ENCODE peak calls at places on chromosome 22, in nine cellular contexts. S is lung, B is PC-3, R is kidney epithelial cell, T is fibroblast of pulmonary artery, Y is left ventricle myocardium inferior, Z is cardiac fibroblast, V is BE2C, F is OCI-LY7. K is an unnamed sample.

GRCh38 chr22:36405671-36406070 is 17.9 kb upstream of the MYH9 start:
- DNase-seq in S (peak), B (peak), R (no peak), T (peak), Y (no peak), Z (peak), V (no peak), F (peak), K (no peak)

GRCh38 chr22:49849161-49850020 is 4.3 kb upstream of the ZBED4 start:
- DNase-seq in S (no peak), B (no peak), R (no peak), T (no peak), Y (no peak), Z (no peak), V (no peak), F (no peak), K (no peak)

GRCh38 chr22:50469377-50470305 is 5.2 kb downstream of the SBF1 start:
- DNase-seq in S (peak), B (peak), R (peak), T (peak), Y (peak), Z (peak), V (no peak), F (peak), K (peak)

GRCh38 chr22:47337161-47337621 is 574.7 kb downstream of the TBC1D22A start:
- DNase-seq in S (no peak), B (peak), R (peak), T (peak), Y (no peak), Z (peak), V (no peak), F (no peak), K (peak)

GRCh38 chr22:49568751-49569285 is 258.9 kb downstream of the BRD1 start:
- DNase-seq in S (no peak), B (no peak), R (no peak), T (no peak), Y (no peak), Z (no peak), V (no peak), F (no peak), K (no peak)

GRCh38 chr22:47333625-47334024 is 571.2 kb downstream of the TBC1D22A start:
- DNase-seq in S (no peak), B (peak), R (no peak), T (peak), Y (no peak), Z (peak), V (no peak), F (no peak), K (peak)

GRCh38 chr22:49538006-49538405 is 289.7 kb downstream of the BRD1 start:
- DNase-seq in S (no peak), B (no peak), R (no peak), T (no peak), Y (no peak), Z (no peak), V (no peak), F (no peak), K (no peak)

GRCh38 chr22:36332623-36333331 is 55.0 kb downstream of the MYH9 start:
- DNase-seq in S (no peak), B (peak), R (no peak), T (peak), Y (no peak), Z (peak), V (no peak), F (peak), K (no peak)

GRCh38 chr22:50016988-50017700 is 4.6 kb upstream of the IL17REL start:
- DNase-seq in S (no peak), B (no peak), R (no peak), T (peak), Y (peak), Z (no peak), V (peak), F (no peak), K (no peak)

GRCh38 chr22:17570851-17571631 is 7.7 kb downstream of the SLC25A18 start:
- DNase-seq in S (peak), B (no peak), R (no peak), T (peak), Y (peak), Z (peak), V (no peak), F (no peak), K (peak)

GRCh38 chr22:24894998-24895397 is 51.5 kb downstream of the LHFPL7 start:
- DNase-seq in S (peak), B (peak), R (peak), T (peak), Y (peak), Z (peak), V (peak), F (no peak), K (peak)

GRCh38 chr22:17672417-17672991 is 33.9 kb downstream of the BCL2L13 start:
- DNase-seq in S (no peak), B (peak), R (no peak), T (no peak), Y (no peak), Z (no peak), V (peak), F (no peak), K (peak)

GRCh38 chr22:30241576-30242371 is 4.8 kb downstream of the LIF start:
- DNase-seq in S (no peak), B (no peak), R (no peak), T (no peak), Y (no peak), Z (no peak), V (no peak), F (no peak), K (no peak)

GRCh38 chr22:17412232-17412631 is 43.0 kb downstream of the CECR2 start:
- DNase-seq in S (peak), B (no peak), R (no peak), T (no peak), Y (no peak), Z (no peak), V (no peak), F (no peak), K (no peak)

GRCh38 chr22:50696799-50697561 is 24.4 kb downstream of the SHANK3 start:
- DNase-seq in S (no peak), B (peak), R (no peak), T (no peak), Y (peak), Z (peak), V (peak), F (no peak), K (no peak)

GRCh38 chr22:50513175-50513574 is 5.2 kb downstream of the NCAPH2 start:
- DNase-seq in S (no peak), B (no peak), R (no peak), T (no peak), Y (no peak), Z (no peak), V (no peak), F (no peak), K (no peak)

GRCh38 chr22:50399751-50400331 is 56.7 kb downstream of the PPP6R2 start:
- DNase-seq in S (peak), B (no peak), R (no peak), T (peak), Y (no peak), Z (peak), V (peak), F (peak), K (no peak)

GRCh38 chr22:46587067-46587471 is 33.1 kb upstream of the GRAMD4 start:
- DNase-seq in S (no peak), B (no peak), R (no peak), T (no peak), Y (no peak), Z (no peak), V (no peak), F (peak), K (no peak)

GRCh38 chr22:46361861-46362220 is 26.3 kb downstream of the TRMU start:
- DNase-seq in S (no peak), B (no peak), R (no peak), T (no peak), Y (no peak), Z (no peak), V (no peak), F (no peak), K (no peak)

GRCh38 chr22:48715511-48715910 is 1112.2 kb downstream of the BRD1 start:
- DNase-seq in S (no peak), B (no peak), R (no peak), T (no peak), Y (no peak), Z (no peak), V (no peak), F (no peak), K (no peak)

GRCh38 chr22:24322522-24322921 is 51.9 kb downstream of the SPECC1L start:
- DNase-seq in S (no peak), B (no peak), R (no peak), T (no peak), Y (no peak), Z (no peak), V (peak), F (no peak), K (no peak)

GRCh38 chr22:23269441-23270211 is 89.3 kb downstream of the BCR start:
- DNase-seq in S (no peak), B (no peak), R (no peak), T (no peak), Y (no peak), Z (no peak), V (no peak), F (peak), K (no peak)

GRCh38 chr22:25489947-25490346 is 74.5 kb upstream of the GRK3 start:
- DNase-seq in S (no peak), B (no peak), R (no peak), T (no peak), Y (no peak), Z (no peak), V (no peak), F (no peak), K (no peak)

GRCh38 chr22:29096736-29097669 is 24.2 kb downstream of the KREMEN1 start:
- DNase-seq in S (no peak), B (peak), R (no peak), T (no peak), Y (no peak), Z (no peak), V (no peak), F (no peak), K (no peak)

GRCh38 chr22:50252081-50253045 is 1.3 kb upstream of the HDAC10 start:
- DNase-seq in S (peak), B (peak), R (no peak), T (peak), Y (peak), Z (peak), V (peak), F (peak), K (no peak)

GRCh38 chr22:36457688-36458450 is 23.6 kb downstream of the TXN2 start:
- DNase-seq in S (no peak), B (no peak), R (no peak), T (peak), Y (peak), Z (peak), V (no peak), F (no peak), K (no peak)

GRCh38 chr22:48366056-48366455 is 1461.6 kb downstream of the BRD1 start:
- DNase-seq in S (no peak), B (no peak), R (no peak), T (no peak), Y (no peak), Z (no peak), V (no peak), F (no peak), K (no peak)

GRCh38 chr22:28714043-28714442 is 27.6 kb downstream of the CHEK2 start:
- DNase-seq in S (no peak), B (no peak), R (no peak), T (no peak), Y (no peak), Z (no peak), V (no peak), F (no peak), K (no peak)

GRCh38 chr22:28936200-28936599 is 52.8 kb downstream of the ZNRF3 start:
- DNase-seq in S (no peak), B (no peak), R (no peak), T (no peak), Y (no peak), Z (no peak), V (no peak), F (no peak), K (no peak)

GRCh38 chr22:33842006-33842354 is 78.3 kb downstream of the LARGE1 start:
- DNase-seq in S (no peak), B (no peak), R (no peak), T (no peak), Y (no peak), Z (no peak), V (no peak), F (peak), K (no peak)

GRCh38 chr22:49372530-49373288 is 455.0 kb downstream of the BRD1 start:
- DNase-seq in S (peak), B (peak), R (no peak), T (no peak), Y (no peak), Z (no peak), V (peak), F (no peak), K (no peak)

GRCh38 chr22:22882033-22882717 is 5.4 kb upstream of the IGLL5 start:
- DNase-seq in S (no peak), B (peak), R (no peak), T (no peak), Y (no peak), Z (no peak), V (no peak), F (no peak), K (no peak)

GRCh38 chr22:25840883-25841282 is 98.9 kb downstream of the MYO18B start:
- DNase-seq in S (no peak), B (no peak), R (no peak), T (no peak), Y (no peak), Z (no peak), V (no peak), F (no peak), K (no peak)

GRCh38 chr22:25199726-25200520 is at the start of gene CRYBB3:
- DNase-seq in S (no peak), B (no peak), R (no peak), T (no peak), Y (no peak), Z (no peak), V (no peak), F (no peak), K (no peak)

GRCh38 chr22:49992921-49993648 is 19.5 kb downstream of the IL17REL start:
- DNase-seq in S (no peak), B (peak), R (no peak), T (peak), Y (peak), Z (peak), V (peak), F (peak), K (no peak)

GRCh38 chr22:29315286-29316195 is at the start of gene RASL10A:
- DNase-seq in S (no peak), B (no peak), R (no peak), T (no peak), Y (no peak), Z (no peak), V (no peak), F (no peak), K (no peak)

DNA sequence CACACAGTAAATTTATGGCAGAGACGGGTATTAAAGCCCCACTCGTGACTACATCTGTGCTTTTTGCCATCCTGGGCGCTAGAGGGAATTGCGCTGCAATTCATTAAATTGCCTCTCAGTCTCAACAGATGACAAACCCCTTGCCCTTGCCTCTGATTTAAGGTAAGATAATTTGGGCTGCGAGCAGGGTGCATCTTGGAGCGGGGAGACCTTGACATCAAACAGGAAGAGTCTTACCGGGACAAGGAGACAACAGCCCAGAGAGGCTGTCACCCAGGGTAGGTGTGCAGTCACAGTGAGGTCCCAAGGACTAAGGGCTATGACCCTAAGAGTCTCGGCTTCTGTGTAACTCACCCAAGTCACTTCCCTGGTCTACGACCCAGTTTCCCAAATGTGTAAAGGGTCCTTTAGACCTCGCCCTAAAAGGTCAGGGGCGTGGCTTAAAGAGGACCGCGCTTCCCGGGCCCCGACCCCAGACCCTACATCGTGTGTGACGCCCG is 427 bp upstream of the TOM1 start:
- DNase-seq in S (no peak), B (no peak), R (no peak), T (peak), Y (no peak), Z (peak), V (peak), F (peak), K (no peak)
- TF ChIP-seq CTCF in S (no peak), B (no peak), R (no peak), T (no peak), Y (peak), Z (no peak), V (peak), F (peak), K (peak)

DNA sequence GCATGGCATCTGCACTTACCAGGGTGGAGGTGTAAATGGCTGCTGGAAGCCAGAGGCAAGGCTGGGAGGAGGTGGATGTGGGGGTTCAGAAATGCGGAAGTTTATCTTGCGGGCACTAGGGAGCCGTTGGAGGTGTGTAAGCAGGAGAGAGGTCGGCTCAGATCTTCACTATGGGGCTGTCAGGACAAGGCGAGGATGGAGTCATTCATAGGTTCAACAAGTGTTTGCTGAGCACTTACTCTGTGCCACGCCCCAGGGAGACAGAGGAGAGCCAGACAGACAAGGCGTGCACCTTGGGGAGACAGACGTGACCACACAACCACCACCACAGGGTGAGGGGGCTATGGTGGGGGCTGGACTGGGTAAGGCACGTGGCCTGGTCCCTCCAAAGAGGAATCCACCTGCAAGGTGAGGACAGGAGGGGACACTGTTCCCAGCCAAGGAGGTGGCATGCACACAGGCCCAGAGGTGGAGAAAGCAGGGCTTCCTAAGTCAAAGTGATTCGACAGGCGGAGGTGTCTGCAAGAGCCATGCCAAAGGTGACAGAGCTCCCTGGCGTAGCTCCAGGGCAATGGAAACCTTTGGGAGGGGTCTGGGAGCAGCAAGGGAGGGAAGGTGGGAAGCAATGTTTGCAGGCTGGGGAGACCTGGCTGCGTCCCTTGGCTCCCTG is 30.8 kb upstream of the TCF20 start:
- DNase-seq in S (no peak), B (no peak), R (no peak), T (no peak), Y (no peak), Z (no peak), V (no peak), F (no peak), K (no peak)
- H3K4me3 ChIP-seq in S (no peak), B (no peak), R (no peak), T (no peak), Y (no peak), Z (no peak), V (no peak), F (peak), K (no peak)

DNA sequence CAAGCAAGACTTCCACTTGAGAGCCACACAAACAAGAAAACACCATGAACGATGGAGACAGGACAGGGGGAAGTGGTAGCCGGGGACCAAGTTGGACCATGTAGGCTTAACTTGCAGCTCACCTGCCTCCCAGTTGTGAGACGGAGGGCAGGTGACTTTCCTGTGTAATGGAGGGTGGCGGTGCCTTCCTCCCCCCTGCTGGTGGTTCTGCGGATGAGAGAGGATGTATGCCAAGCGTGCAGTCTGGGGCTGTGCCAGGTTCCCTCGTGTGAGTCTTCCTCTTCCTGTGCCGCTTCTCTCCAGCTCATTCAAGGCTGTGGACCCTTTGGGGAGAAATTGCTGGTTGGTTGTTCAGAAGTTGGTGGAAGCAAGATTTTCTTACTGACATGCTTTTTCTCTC is 35.1 kb downstream of the MPPED1 start:
- DNase-seq in S (no peak), B (peak), R (no peak), T (no peak), Y (no peak), Z (no peak), V (no peak), F (no peak), K (no peak)
- TF ChIP-seq CTCF in S (no peak), B (no peak), R (no peak), T (no peak), Y (no peak), Z (no peak), V (peak), F (no peak), K (no peak)

GRCh38 chr22:27043246-27043645 is 385.9 kb downstream of the MIAT start:
- DNase-seq in S (no peak), B (no peak), R (no peak), T (no peak), Y (no peak), Z (no peak), V (no peak), F (no peak), K (no peak)

GRCh38 chr22:27046603-27047002 is 389.2 kb downstream of the MIAT start:
- DNase-seq in S (no peak), B (no peak), R (no peak), T (no peak), Y (no peak), Z (no peak), V (no peak), F (no peak), K (no peak)

GRCh38 chr22:27046126-27046525 is 388.7 kb downstream of the MIAT start:
- DNase-seq in S (no peak), B (no peak), R (no peak), T (no peak), Y (no peak), Z (no peak), V (no peak), F (no peak), K (no peak)

GRCh38 chr22:27041745-27042144 is 384.4 kb downstream of the MIAT start:
- DNase-seq in S (no peak), B (no peak), R (no peak), T (no peak), Y (no peak), Z (peak), V (peak), F (no peak), K (no peak)

GRCh38 chr22:27045103-27045940 is 387.9 kb downstream of the MIAT start:
- DNase-seq in S (no peak), B (peak), R (peak), T (peak), Y (no peak), Z (peak), V (no peak), F (no peak), K (peak)
- H3K4me3 ChIP-seq in S (no peak), B (no peak), R (no peak), T (no peak), Y (no peak), Z (no peak), V (no peak), F (no peak), K (no peak)

GRCh38 chr22:37990862-37991261 is 6.5 kb upstream of the SOX10 start:
- DNase-seq in S (no peak), B (no peak), R (no peak), T (no peak), Y (no peak), Z (no peak), V (no peak), F (no peak), K (no peak)
- TF ChIP-seq CTCF in S (no peak), B (no peak), R (no peak), T (no peak), Y (no peak), Z (no peak), V (no peak), F (no peak), K (no peak)

GRCh38 chr22:31625661-31626426 is 36.2 kb downstream of the PISD start:
- DNase-seq in S (no peak), B (no peak), R (no peak), T (peak), Y (peak), Z (peak), V (peak), F (no peak), K (no peak)
- H3K4me3 ChIP-seq in S (no peak), B (no peak), R (no peak), T (peak), Y (peak), Z (no peak), V (peak), F (no peak), K (no peak)

DNA sequence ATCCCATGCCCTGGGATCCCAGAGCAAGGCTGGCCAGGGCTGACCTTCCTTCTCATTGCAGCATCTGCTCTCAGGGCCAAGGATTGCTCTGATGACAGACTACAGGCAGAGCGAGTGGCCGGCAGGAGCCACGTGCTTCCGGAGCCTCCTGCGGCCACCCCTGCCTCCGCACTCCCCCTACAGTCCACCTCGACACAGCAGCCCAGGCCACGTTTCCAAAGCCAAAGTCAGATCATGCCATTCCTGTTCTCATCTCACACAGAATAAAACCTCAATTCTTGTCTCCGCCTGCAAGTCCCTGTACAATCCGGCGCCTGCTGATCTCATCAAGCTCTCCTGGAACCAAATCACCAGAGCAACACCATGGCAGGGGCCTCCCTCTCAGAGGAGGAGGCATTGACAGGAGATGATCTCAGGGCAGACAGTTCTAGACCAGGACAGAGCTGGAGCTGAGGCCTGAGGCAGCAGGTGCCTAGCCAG is 20.9 kb upstream of the UPK3A start:
- DNase-seq in S (peak), B (no peak), R (no peak), T (peak), Y (peak), Z (peak), V (peak), F (peak), K (no peak)
- TF ChIP-seq CTCF in S (peak), B (peak), R (peak), T (peak), Y (peak), Z (peak), V (peak), F (peak), K (peak)